ENCODE peak calls at places on chromosomes 13 and 19, in six cellular contexts. U is right atrium auricular region; P is progenitor cell of endocrine pancreas; Z is posterior vena cava; D is stimulated activated CD4-positive, alpha-beta T cell treated with anti-CD3 and anti-CD28 coated beads, TNF-alpha, amount 100 ng/mL, for 4 hours; M is activated CD4-positive, alpha-beta T cell treated with anti-CD3 and anti-CD28 coated beads, Interleukin-2, amount 50 U/mL, for 48 hours. B is an unnamed sample.

GRCh38 chr19:13116282-13117175 is at the start of gene TRMT1:
- DNase-seq in M (peak), U (peak), Z (peak), P (peak), D (peak), B (peak)

GRCh38 chr13:29111446-29111845 is 291.3 kb downstream of the MTUS2 start:
- DNase-seq in Z (no peak), U (no peak), D (no peak), P (no peak), M (no peak), B (no peak)

GRCh38 chr19:3450796-3451411 is 29.4 kb downstream of the SMIM24 start:
- DNase-seq in D (no peak), M (no peak), Z (peak), U (peak), P (no peak), B (no peak)

GRCh38 chr19:51142119-51142518 is at the start of gene SIGLEC7:
- DNase-seq in D (no peak), Z (no peak), P (no peak), U (no peak), M (no peak), B (peak)

GRCh38 chr19:58434217-58434616 is 5.7 kb downstream of the ZNF132 start:
- DNase-seq in U (no peak), P (no peak), M (no peak), D (no peak), Z (no peak), B (no peak)

GRCh38 chr19:38024991-38025716 is 118.1 kb downstream of the SIPA1L3 start:
- DNase-seq in P (no peak), Z (peak), D (no peak), M (no peak), U (no peak), B (no peak)

GRCh38 chr13:53206455-53206854 is 177.8 kb downstream of the OLFM4 start:
- DNase-seq in D (no peak), Z (no peak), M (no peak), U (no peak), P (no peak), B (no peak)

GRCh38 chr13:94057618-94058017 is 421.9 kb downstream of the DCT start:
- DNase-seq in P (no peak), U (no peak), D (no peak), M (no peak), Z (no peak), B (no peak)

GRCh38 chr13:85650613-85651012 is 148.6 kb downstream of the SLITRK6 start:
- DNase-seq in Z (no peak), P (no peak), D (no peak), M (no peak), U (no peak), B (no peak)

GRCh38 chr19:47239610-47240296 is 8.8 kb upstream of the BBC3 start:
- DNase-seq in Z (no peak), P (peak), M (peak), U (no peak), D (no peak), B (peak)

GRCh38 chr13:31733709-31734108 is 5.6 kb upstream of the RXFP2 start:
- DNase-seq in M (no peak), U (no peak), Z (no peak), D (no peak), P (no peak), B (no peak)

GRCh38 chr13:109764474-109765292 is 21.7 kb downstream of the IRS2 start:
- DNase-seq in P (no peak), Z (no peak), U (no peak), D (no peak), M (peak), B (no peak)

GRCh38 chr13:75263741-75264407 is 218.1 kb downstream of the TBC1D4 start:
- DNase-seq in P (no peak), U (no peak), Z (no peak), M (no peak), D (no peak), B (no peak)

GRCh38 chr13:33644607-33645543 is 173.1 kb upstream of the RFC3 start:
- DNase-seq in Z (no peak), D (no peak), M (no peak), P (no peak), U (no peak), B (no peak)

GRCh38 chr13:32427852-32428580 is at the start of gene N4BP2L1:
- DNase-seq in D (peak), Z (peak), M (peak), U (peak), P (peak), B (peak)

GRCh38 chr13:43567608-43568007 is 219.2 kb downstream of the ENOX1 start:
- DNase-seq in M (no peak), Z (no peak), P (no peak), D (no peak), U (no peak), B (no peak)

GRCh38 chr13:51825165-51825592 is 19.8 kb downstream of the TMEM272 start:
- DNase-seq in D (no peak), U (no peak), P (no peak), Z (no peak), M (no peak), B (no peak)

GRCh38 chr19:45693168-45693788 is 812 bp downstream of the QPCTL start:
- DNase-seq in P (peak), D (peak), U (peak), M (peak), Z (peak), B (peak)

GRCh38 chr13:110989331-110989730 is 74.5 kb upstream of the ANKRD10 start:
- DNase-seq in M (no peak), P (no peak), Z (no peak), U (no peak), D (no peak), B (no peak)

GRCh38 chr13:77305276-77305675 is 21.6 kb downstream of the MYCBP2 start:
- DNase-seq in D (no peak), P (no peak), U (no peak), M (no peak), Z (no peak), B (no peak)

GRCh38 chr13:25686831-25687495 is 315.2 kb downstream of the ATP8A2 start:
- DNase-seq in P (no peak), D (no peak), Z (no peak), U (no peak), M (no peak), B (no peak)

GRCh38 chr19:38691938-38692457 is 44.5 kb downstream of the ACTN4 start:
- DNase-seq in Z (peak), U (peak), D (no peak), P (no peak), M (no peak), B (no peak)

B was measured in activated CD8-positive, alpha-beta memory T cell treated with anti-CD3 and anti-CD28 coated beads, Interleukin-2, amount 50 U/mL, for 48 hours.